ENCODE peak calls at places on chromosomes 2 and 18, in four cellular contexts. E is HL-60, D is K562, J is GM12878. Z is an unnamed sample.

GRCh38 chr2:45672138-45672537 is 20.7 kb downstream of the PRKCE start:
- DNase-seq in E (no peak), D (no peak), J (no peak), Z (no peak)

GRCh38 chr18:60372598-60372997 is at the start of gene MC4R:
- DNase-seq in E (no peak), D (no peak), J (no peak), Z (no peak)

GRCh38 chr2:13558368-13558767 is 841.6 kb downstream of the TRIB2 start:
- DNase-seq in E (no peak), D (no peak), J (no peak), Z (no peak)

GRCh38 chr2:176110975-176111663 is 4.0 kb downstream of the HOXD11 start:
- DNase-seq in E (peak), D (peak), J (no peak), Z (no peak)

GRCh38 chr2:25230128-25230527 is 61.7 kb upstream of the POMC start:
- DNase-seq in E (no peak), D (no peak), J (no peak), Z (no peak)

GRCh38 chr2:186183406-186183805 is 302.7 kb upstream of the ZC3H15 start:
- DNase-seq in E (peak), D (no peak), J (no peak), Z (no peak)

GRCh38 chr2:51212374-51212773 is 180.4 kb upstream of the NRXN1 start:
- DNase-seq in E (no peak), D (no peak), J (no peak), Z (no peak)

GRCh38 chr2:23414876-23415275 is 29.9 kb downstream of the KLHL29 start:
- DNase-seq in E (no peak), D (peak), J (no peak), Z (no peak)

GRCh38 chr18:49561377-49562193 is at the start of gene LIPG:
- DNase-seq in E (no peak), D (peak), J (no peak), Z (peak)

GRCh38 chr18:10354241-10354811 is 100.1 kb upstream of the APCDD1 start:
- DNase-seq in E (peak), D (no peak), J (no peak), Z (no peak)

GRCh38 chr2:1688859-1689258 is 55.5 kb downstream of the PXDN start:
- DNase-seq in E (no peak), D (no peak), J (no peak), Z (no peak)

GRCh38 chr2:127448526-127448925 is 30.3 kb downstream of the PROC start:
- DNase-seq in E (no peak), D (no peak), J (no peak), Z (no peak)

GRCh38 chr2:145221511-145221910 is 701.6 kb upstream of the ZEB2 start:
- DNase-seq in E (no peak), D (no peak), J (no peak), Z (no peak)

GRCh38 chr18:28411806-28412205 is 234.9 kb upstream of the CDH2 start:
- DNase-seq in E (no peak), D (no peak), J (no peak), Z (no peak)

GRCh38 chr18:3998698-3999333 is 456.3 kb downstream of the DLGAP1 start:
- DNase-seq in E (peak), D (peak), J (no peak), Z (no peak)

GRCh38 chr2:176516051-176516601 is 246.9 kb downstream of the MTX2 start:
- DNase-seq in E (no peak), D (no peak), J (no peak), Z (no peak)

GRCh38 chr2:101496279-101496678 is 21.4 kb upstream of the RFX8 start:
- DNase-seq in E (no peak), D (no peak), J (no peak), Z (no peak)

GRCh38 chr2:145845207-145845894 is 1325.4 kb upstream of the ZEB2 start:
- DNase-seq in E (no peak), D (no peak), J (no peak), Z (no peak)

GRCh38 chr18:38459595-38459994 is 894.0 kb upstream of the CELF4 start:
- DNase-seq in E (no peak), D (no peak), J (no peak), Z (no peak)

GRCh38 chr18:12092398-12093229 is 1.0 kb upstream of the ANKRD62 start:
- DNase-seq in E (peak), D (peak), J (peak), Z (no peak)

GRCh38 chr2:62089658-62090057 is 106.3 kb upstream of the B3GNT2 start:
- DNase-seq in E (no peak), D (no peak), J (no peak), Z (no peak)

GRCh38 chr18:3015851-3016250 is 2.9 kb upstream of the LPIN2 start:
- DNase-seq in E (no peak), D (no peak), J (no peak), Z (no peak)

GRCh38 chr2:48318118-48318517 is 211.8 kb upstream of the STON1 start:
- DNase-seq in E (no peak), D (no peak), J (no peak), Z (no peak)

GRCh38 chr18:60049172-60049571 is 149.4 kb downstream of the PMAIP1 start:
- DNase-seq in E (no peak), D (no peak), J (no peak), Z (no peak)

GRCh38 chr2:161983010-161983651 is 90.9 kb downstream of the DPP4 start:
- DNase-seq in E (no peak), D (no peak), J (no peak), Z (no peak)

GRCh38 chr2:102200539-102200938 is 13.7 kb downstream of the IL1RL2 start:
- DNase-seq in E (no peak), D (no peak), J (no peak), Z (no peak)

GRCh38 chr2:84888401-84889276 is 7.8 kb upstream of the TRABD2A start:
- DNase-seq in E (peak), D (no peak), J (peak), Z (no peak)

GRCh38 chr18:32255570-32255969 is 65.7 kb downstream of the MEP1B start:
- DNase-seq in E (no peak), D (no peak), J (no peak), Z (no peak)

GRCh38 chr2:109200616-109201464 is 71.8 kb downstream of the SH3RF3 start:
- DNase-seq in E (no peak), D (no peak), J (no peak), Z (no peak)
- TF ChIP-seq SPI1 in E (no peak), D (no peak), J (no peak), Z (no peak)

DNA sequence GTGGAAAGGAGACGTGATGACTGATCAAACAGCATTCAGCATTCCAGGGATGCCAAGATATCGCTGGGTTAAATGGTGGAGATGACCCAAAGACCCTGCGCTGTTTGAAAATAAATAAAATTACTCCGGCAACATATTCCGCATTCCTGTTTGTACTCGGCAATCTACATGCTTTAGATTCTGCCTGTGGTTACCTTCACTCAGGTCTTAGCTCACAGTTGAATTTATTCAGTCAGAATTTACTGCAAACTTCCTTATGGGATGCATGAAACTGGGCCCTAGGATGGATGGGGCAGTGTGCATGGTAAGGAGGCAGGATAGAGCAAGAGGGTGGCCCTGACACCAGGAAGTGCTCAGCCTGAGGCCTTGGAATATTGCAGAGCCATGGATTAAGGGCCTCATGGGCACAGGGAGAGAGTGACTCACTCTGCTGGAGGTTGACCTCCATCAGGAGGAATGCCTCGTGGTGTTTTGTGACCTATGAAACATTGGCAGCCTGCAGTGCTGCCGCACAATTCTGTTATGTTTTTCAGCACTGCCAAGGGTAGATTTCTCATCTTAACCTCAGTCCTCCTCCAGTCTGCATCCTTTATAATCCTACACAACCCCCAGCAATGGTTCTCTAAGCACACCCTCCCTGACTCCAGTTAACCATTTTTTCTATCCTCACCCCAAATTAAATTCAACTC is 321.4 kb downstream of the IRS1 start:
- DNase-seq in E (no peak), D (no peak), J (no peak), Z (no peak)
- TF ChIP-seq POLR2AphosphoS5 in E (no peak), D (no peak), J (no peak), Z (no peak)

DNA sequence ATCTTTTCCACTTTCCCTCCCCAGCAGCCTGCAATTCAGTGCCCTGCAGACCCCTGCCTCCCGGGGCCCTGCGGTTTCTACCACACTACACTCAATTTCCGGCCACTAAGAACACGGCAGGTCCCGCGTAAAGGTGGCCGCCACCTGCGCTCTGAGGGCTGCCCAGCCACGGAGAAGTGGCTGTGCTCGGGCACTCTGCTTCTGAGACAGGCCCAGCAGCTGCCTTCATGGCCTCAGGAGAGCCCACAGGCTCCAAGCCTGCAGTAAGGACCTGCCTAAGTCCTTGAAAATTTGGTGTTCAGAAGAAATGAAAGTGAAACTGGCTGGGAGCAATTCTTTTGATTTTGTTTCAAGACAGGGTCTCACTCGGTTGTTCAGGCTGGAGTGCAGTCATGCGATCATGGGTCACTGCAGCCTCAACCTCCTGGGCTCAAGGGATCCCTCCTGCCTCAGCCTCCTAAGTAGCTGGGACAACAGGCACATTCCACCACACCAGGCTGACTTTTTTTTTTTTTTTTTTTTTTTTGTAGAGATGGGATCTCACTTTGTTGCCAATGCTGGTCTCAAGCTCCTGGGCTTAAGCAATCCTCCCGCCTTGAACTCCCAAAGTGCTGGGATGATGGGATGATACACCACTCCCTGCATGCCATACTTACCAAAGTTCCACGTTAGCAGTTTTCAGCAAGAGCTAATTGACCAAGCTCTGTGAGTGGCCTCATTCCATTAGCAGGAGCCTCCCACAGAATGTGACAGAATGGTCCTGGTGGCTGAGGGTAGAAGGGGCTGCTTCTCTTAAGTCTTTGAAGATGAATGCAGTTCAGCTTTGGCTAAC is 14.6 kb upstream of the ALPP start:
- DNase-seq in E (no peak), D (no peak), J (peak), Z (no peak)
- TF ChIP-seq SPI1 in E (no peak), D (no peak), J (no peak), Z (no peak)

DNA sequence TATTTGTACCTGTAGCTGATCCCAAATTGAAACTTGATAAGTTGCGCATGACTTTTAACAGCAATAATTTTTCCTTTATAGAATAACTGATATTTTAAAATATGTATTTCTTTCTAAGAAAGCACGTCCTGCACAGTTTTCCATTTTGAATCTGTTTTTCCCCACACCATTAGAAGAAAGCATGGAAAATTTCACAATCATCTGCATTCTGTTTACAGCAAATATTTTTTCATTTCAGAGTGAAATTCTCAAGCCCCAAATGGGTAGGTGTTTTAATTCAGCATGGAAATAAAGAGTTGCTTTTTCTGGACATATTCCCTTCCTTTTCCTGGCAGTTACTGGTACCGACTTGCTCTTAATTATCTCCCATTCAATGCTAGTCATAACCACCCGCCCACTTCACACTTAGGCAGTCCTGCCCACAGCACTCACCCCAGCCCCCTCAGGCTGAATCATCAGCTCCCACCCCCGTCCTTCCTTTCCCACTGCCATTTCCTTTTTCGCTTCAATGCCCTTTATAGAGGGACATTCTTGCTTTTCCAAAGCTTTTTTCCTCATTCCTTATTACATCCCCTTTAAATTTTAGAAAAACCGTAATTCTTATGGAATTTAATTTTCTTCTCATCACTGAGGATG is 89.2 kb upstream of the GLS start:
- DNase-seq in E (no peak), D (peak), J (no peak), Z (no peak)
- TF ChIP-seq POLR2AphosphoS5 in E (no peak), D (no peak), J (no peak), Z (no peak)

DNA sequence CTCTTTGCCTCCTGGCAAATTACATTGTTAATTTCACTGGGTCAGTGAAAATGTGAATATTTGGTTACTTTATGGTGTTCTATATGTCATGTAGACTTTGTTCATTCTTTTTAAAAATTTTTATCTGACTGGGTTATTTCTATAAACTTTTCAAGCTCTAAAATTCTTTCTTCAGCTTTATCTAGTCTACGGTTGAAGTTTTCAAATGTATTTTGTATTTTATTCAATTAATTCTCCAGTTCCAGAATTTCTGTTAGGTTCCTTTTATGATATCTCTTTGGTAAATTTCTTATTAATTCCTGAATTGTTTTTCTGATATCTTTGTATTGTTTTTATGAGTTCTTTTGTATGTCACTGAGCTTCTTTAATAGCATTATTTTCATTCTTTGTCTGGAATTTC is 228.1 kb downstream of the LPIN1 start:
- DNase-seq in E (no peak), D (no peak), J (no peak), Z (no peak)
- TF ChIP-seq SPI1 in E (no peak), D (no peak), J (no peak), Z (no peak)

GRCh38 chr2:38665854-38666577 is at the start of gene GALM:
- DNase-seq in E (peak), D (peak), J (no peak), Z (no peak)
- TF ChIP-seq POLR2AphosphoS5 in E (no peak), D (peak), J (no peak), Z (no peak)

DNA sequence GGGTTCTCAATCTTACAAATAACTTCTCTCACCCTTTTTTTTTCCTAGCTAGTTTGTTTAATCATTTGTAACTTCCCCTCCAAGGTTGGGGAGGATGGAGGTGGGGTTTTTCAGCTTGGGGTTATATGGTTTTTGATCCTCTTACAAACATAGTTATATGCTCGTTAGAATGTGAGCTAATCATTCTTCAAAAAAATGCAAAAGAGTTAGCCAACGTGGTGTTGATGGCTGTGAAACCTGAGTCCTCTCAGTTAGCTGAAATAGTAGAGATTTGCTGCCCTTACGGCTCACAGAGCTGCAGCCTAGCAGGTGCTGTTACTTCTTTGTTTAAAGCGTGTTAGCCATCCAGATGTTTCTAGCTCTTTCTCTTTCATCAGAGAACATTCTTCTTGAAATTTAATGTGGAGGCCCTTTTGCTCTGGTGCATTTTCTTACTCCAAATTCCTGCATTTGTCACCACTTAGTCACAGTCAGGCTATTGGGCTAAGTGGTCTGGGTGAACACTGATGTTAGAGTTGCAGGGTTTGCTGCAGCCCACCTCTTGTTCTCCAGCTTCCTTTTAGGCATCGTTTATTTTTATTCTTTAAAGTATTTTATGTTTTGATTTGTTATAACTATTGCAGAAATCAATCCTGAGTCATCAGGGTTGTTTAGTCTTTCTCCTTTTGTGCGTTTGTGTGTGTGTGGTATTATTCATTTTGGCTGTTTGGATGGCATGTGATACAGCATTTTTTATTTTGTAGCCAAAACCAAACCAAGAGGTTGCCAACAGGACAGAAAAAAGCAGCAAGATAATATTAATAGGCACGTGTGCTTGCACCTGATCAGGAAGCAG is 41.1 kb downstream of the LIMS1 start:
- DNase-seq in E (no peak), D (no peak), J (peak), Z (no peak)
- TF ChIP-seq SPI1 in E (no peak), D (no peak), J (no peak), Z (no peak)

GRCh38 chr2:38489846-38490245 is 112.8 kb upstream of the ATL2 start:
- DNase-seq in E (no peak), D (no peak), J (no peak), Z (no peak)
- TF ChIP-seq POLR2AphosphoS5 in E (no peak), D (no peak), J (no peak), Z (no peak)

DNA sequence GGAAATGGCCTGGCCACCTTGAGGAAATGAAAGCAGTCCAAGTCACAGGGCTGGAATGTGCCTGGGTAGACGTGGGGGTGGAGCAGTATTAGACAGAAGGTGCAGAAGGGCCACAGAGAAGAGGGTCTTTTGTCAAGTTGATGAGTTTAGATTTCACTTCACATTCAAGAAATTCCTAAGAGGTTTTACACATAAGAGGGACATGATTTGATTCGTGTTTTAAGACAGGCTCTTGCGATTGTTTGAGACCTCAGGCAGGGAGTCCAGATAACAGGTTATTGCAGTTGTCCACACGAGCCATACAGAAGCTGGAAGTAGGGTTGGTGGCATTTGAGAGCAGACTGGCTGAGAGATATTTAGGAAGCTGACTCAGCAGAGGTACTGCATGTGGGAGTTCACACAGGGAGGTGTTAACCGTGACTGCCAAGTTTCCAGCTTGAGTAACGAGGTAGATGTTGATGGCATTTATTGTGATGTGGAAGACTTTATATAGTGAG is 64.6 kb downstream of the NEB start:
- DNase-seq in E (peak), D (peak), J (no peak), Z (no peak)
- TF ChIP-seq SPI1 in E (no peak), D (no peak), J (no peak), Z (no peak)

GRCh38 chr2:9423100-9423921 is at the start of the genes CPSF3 and ITGB1BP1:
- DNase-seq in E (peak), D (peak), J (peak), Z (peak)
- TF ChIP-seq POLR2AphosphoS5 in E (no peak), D (peak), J (peak), Z (peak)

Z was measured in GM12891.